ENCODE peak calls at places on chromosomes 5 and 9, in four cellular contexts. B, X, W and K are unnamed samples.

GRCh38 chr5:107605596-107606125 is 65.1 kb downstream of the EFNA5 start:
- DNase-seq in X (no peak), W (no peak), B (no peak), K (no peak)

GRCh38 chr5:172403191-172403794 is 51.0 kb downstream of the SH3PXD2B start:
- DNase-seq in X (no peak), B (no peak), W (no peak), K (no peak)

GRCh38 chr9:70020217-70020616 is 23.4 kb upstream of the MAMDC2 start:
- DNase-seq in B (no peak), X (no peak), W (no peak), K (no peak)

GRCh38 chr5:55223219-55223987 is 3.7 kb downstream of the MCIDAS start:
- DNase-seq in B (no peak), W (no peak), X (no peak), K (peak)

GRCh38 chr5:158802941-158803341 is 296.8 kb downstream of the EBF1 start:
- DNase-seq in X (no peak), W (no peak), B (no peak), K (no peak)

GRCh38 chr5:139392678-139393496 is 2.0 kb downstream of the PROB1 start:
- DNase-seq in W (peak), X (no peak), B (no peak), K (peak)

GRCh38 chr5:13477118-13477737 is 467.3 kb downstream of the DNAH5 start:
- DNase-seq in W (no peak), X (no peak), B (no peak), K (no peak)

GRCh38 chr5:83029-83428 is 8.9 kb upstream of the PLEKHG4B start:
- DNase-seq in B (no peak), W (no peak), X (no peak), K (no peak)

GRCh38 chr5:52811067-52811749 is 23.5 kb downstream of the ITGA1 start:
- DNase-seq in B (no peak), W (peak), X (no peak), K (no peak)

GRCh38 chr9:89400398-89401116 is 82.3 kb downstream of the SECISBP2 start:
- DNase-seq in X (no peak), B (no peak), W (peak), K (no peak)

GRCh38 chr9:2838984-2839367 is 4.9 kb downstream of the PUM3 start:
- DNase-seq in W (no peak), B (no peak), X (no peak), K (no peak)

GRCh38 chr5:206406-206805 is 11.5 kb downstream of the CCDC127 start:
- DNase-seq in B (no peak), W (no peak), X (peak), K (peak)

DNA sequence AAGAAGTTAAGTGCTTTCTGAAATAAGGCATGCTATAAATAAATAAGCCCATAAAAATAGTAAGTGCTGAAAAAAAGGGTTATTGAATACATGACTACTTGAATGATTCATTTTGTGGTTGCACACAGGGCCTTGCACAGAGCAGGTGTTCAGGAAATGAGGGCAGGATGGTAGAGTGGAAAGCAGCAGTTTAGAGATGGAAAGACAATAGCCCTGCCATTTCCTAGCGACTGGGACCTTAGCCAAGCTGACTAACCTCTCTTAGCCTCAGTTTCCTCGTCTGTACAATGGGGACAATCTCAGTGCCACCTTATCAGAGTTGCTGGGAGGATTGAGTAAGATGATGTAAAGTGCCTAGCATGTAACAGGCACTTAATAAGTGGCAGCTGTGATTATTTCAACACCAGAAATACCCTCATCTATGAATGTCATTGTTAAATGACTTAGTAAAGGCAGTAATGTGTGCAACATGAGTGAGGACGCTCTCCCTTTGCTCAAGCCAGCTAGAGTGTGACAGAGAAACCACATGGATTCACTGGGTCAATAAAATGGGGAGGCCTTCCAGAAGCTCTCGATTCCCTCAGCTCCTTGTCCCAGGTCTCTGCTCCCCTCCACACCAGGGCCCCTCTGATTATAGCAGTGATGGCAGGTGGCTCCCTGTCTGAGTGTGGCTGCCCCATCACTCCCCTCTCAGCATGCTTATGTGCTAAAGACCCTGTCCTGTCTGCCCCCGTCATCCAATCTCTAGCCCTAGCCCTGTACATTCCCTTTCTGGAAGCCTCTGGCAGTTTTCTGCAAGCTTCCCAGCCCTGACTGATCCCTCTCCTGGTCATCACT is 16.0 kb upstream of the PHF19 start:
- DNase-seq in X (peak), B (no peak), W (peak), K (no peak)
- TF ChIP-seq SPI1 in X (no peak), B (no peak), W (no peak), K (no peak)

GRCh38 chr9:36263662-36264061 is 5.4 kb upstream of the GNE start:
- DNase-seq in X (no peak), B (no peak), W (no peak), K (no peak)

GRCh38 chr9:36264896-36265295 is 6.6 kb upstream of the GNE start:
- DNase-seq in W (no peak), X (no peak), B (no peak), K (no peak)

DNA sequence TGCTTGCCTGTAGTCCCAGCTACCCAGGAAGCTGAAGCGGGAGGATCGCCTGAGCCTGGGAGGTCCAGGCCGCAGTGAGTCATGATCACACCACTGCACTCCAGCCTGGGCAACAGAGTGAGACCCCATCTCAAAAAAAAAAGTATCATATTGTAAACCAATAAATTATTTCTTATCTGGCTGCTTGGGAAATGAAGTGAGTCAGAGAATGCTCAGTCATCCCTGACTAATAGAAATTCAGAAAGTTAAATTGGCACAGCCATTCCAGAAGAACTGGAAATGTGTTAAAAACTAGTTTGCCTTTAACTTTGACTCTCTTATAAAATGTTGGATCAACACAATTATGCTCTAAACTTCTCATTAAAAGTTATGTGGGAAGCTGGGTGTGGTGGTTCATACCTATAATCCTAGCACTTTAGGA is 9.8 kb upstream of the GNE start:
- DNase-seq in B (no peak), W (no peak), X (no peak), K (no peak)
- TF ChIP-seq SPI1 in B (no peak), W (no peak), X (no peak), K (no peak)

DNA sequence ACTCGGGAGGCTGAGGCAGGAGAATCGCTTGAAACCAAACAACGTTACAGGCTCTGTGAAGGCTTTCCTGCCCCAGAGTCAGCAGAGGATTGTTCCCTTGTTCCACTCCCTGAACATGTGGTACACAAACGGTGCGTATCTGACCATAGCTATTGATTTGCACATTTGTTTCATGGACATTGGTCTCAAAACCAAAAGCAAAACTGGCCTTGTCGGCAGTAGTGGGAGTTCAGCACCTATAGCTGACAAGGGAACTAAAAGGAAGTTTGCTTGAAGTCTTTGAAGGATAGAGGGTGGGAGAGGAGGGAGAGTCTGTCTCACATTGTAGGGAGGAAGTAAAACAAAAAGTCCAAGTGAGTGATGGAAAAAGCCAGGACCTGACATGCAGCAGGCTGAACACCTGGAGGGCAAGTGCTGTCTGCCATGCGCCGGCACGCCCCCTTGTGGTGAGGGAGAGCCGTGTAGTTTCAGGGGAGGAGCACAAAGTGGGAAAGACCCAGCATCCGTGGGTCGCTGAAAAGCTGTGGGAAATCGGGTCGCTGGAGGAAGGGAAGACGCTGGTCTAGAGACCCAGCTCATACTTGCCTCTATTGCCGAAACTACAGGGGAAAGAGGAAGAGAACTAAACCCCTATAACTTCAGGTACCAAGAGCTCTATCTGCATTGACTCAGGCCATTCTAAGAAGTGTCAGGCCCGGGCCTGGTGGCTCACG is 58.0 kb downstream of the RAD23B start:
- DNase-seq in W (peak), B (peak), X (peak), K (peak)
- TF ChIP-seq SPI1 in W (no peak), B (peak), X (no peak), K (no peak)

GRCh38 chr9:16828335-16829281 is 41.9 kb downstream of the BNC2 start:
- DNase-seq in W (no peak), B (no peak), X (no peak), K (no peak)
- TF ChIP-seq SPI1 in W (no peak), B (no peak), X (no peak), K (no peak)

GRCh38 chr9:100354121-100354800 is 1.5 kb upstream of the TEX10 start:
- DNase-seq in X (peak), W (peak), B (no peak), K (no peak)
- TF ChIP-seq SPI1 in X (no peak), W (no peak), B (no peak), K (no peak)

GRCh38 chr9:75265525-75265972 is 177.2 kb downstream of the OSTF1 start:
- DNase-seq in X (peak), B (no peak), W (peak), K (peak)
- TF ChIP-seq SPI1 in X (no peak), B (no peak), W (no peak), K (no peak)